ENCODE peak calls at places on chromosomes 6 and 20, in four cellular contexts. R is brain microvascular endothelial cell, K is astrocyte, G is BE2C. M is an unnamed sample.

GRCh38 chr6:14252271-14252850 is 134.8 kb downstream of the CD83 start:
- DNase-seq in K (no peak), G (no peak), R (no peak), M (no peak)

GRCh38 chr6:104771258-104771832 is 88.4 kb downstream of the HACE1 start:
- DNase-seq in K (peak), G (no peak), R (no peak), M (no peak)

GRCh38 chr20:9945406-9945805 is 89.4 kb upstream of the ANKEF1 start:
- DNase-seq in R (peak), G (no peak), K (peak), M (peak)

GRCh38 chr6:150697515-150697914 is 97.8 kb downstream of the PLEKHG1 start:
- DNase-seq in R (no peak), K (no peak), G (no peak), M (peak)

GRCh38 chr6:123074616-123075015 is 78.6 kb downstream of the CLVS2 start:
- DNase-seq in K (no peak), G (no peak), R (no peak), M (no peak)

GRCh38 chr6:71419954-71420692 is 131.5 kb downstream of the OGFRL1 start:
- DNase-seq in K (no peak), G (peak), R (no peak), M (peak)

GRCh38 chr6:147759088-147759487 is 250.6 kb downstream of the SAMD5 start:
- DNase-seq in K (no peak), R (no peak), G (no peak), M (peak)

GRCh38 chr20:22566876-22567658 is 17.3 kb downstream of the FOXA2 start:
- DNase-seq in R (no peak), G (no peak), K (no peak), M (no peak)

GRCh38 chr20:35669221-35669620 is 4.5 kb upstream of the CPNE1 start:
- DNase-seq in K (no peak), G (no peak), R (no peak), M (no peak)

GRCh38 chr20:63943007-63943807 is 13.0 kb downstream of the UCKL1 start:
- DNase-seq in G (no peak), R (no peak), K (no peak), M (no peak)

GRCh38 chr6:109453594-109454482 is 1.7 kb downstream of the MICAL1 start:
- DNase-seq in K (no peak), R (no peak), G (peak), M (peak)

GRCh38 chr6:49462071-49462470 is 982 bp downstream of the MMUT start:
- DNase-seq in G (no peak), K (peak), R (no peak), M (no peak)

GRCh38 chr6:42898891-42899361 is 16.9 kb upstream of the PTCRA start:
- DNase-seq in R (peak), G (peak), K (peak), M (peak)

GRCh38 chr6:32692019-32692418 is 25.6 kb upstream of the HLA-DQB1 start:
- DNase-seq in K (no peak), R (no peak), G (peak), M (no peak)

GRCh38 chr6:150068173-150068785 is 642 bp downstream of the ULBP3 start:
- DNase-seq in R (no peak), K (no peak), G (no peak), M (no peak)

GRCh38 chr20:24634855-24635254 is 165.4 kb downstream of the SYNDIG1 start:
- DNase-seq in G (peak), K (peak), R (peak), M (peak)

GRCh38 chr6:2959909-2960719 is 11.3 kb downstream of the SERPINB6 start:
- DNase-seq in G (no peak), R (peak), K (peak), M (peak)

GRCh38 chr20:52552181-52552872 is 360.7 kb upstream of the ZFP64 start:
- DNase-seq in G (no peak), K (peak), R (no peak), M (peak)

GRCh38 chr6:44036196-44036595 is 91.1 kb downstream of the MRPL14 start:
- DNase-seq in G (no peak), K (no peak), R (no peak), M (peak)

GRCh38 chr6:36739947-36740817 is 42.6 kb downstream of the RAB44 start:
- DNase-seq in G (no peak), R (no peak), K (no peak), M (peak)

GRCh38 chr6:12113190-12113578 is 101.1 kb downstream of the HIVEP1 start:
- DNase-seq in R (peak), G (no peak), K (peak), M (peak)

GRCh38 chr6:30154709-30155521 is 6.1 kb downstream of the TRIM10 start:
- DNase-seq in K (peak), G (no peak), R (peak), M (peak)

GRCh38 chr6:106710580-106710979 is 81.2 kb downstream of the QRSL1 start:
- DNase-seq in R (no peak), K (no peak), G (no peak), M (no peak)

GRCh38 chr6:109705258-109705657 is 14.2 kb downstream of the FIG4 start:
- DNase-seq in K (peak), R (peak), G (peak), M (peak)

GRCh38 chr6:14058735-14059134 is 58.8 kb upstream of the CD83 start:
- DNase-seq in R (no peak), G (no peak), K (no peak), M (peak)

GRCh38 chr6:41504526-41505021 is 41.6 kb upstream of the FOXP4 start:
- DNase-seq in K (peak), R (peak), G (no peak), M (peak)

GRCh38 chr6:41502607-41503434 is 43.4 kb upstream of the FOXP4 start:
- DNase-seq in R (no peak), K (peak), G (no peak), M (no peak)

GRCh38 chr6:41503841-41504525 is 42.2 kb upstream of the FOXP4 start:
- DNase-seq in K (peak), R (peak), G (no peak), M (peak)

GRCh38 chr6:41503435-41503768 is 42.8 kb upstream of the FOXP4 start:
- DNase-seq in K (no peak), G (no peak), R (no peak), M (no peak)

GRCh38 chr6:41505084-41506049 is 40.8 kb upstream of the FOXP4 start:
- DNase-seq in R (peak), G (peak), K (peak), M (peak)
- H3K4me3 ChIP-seq in R (peak), G (peak), K (no peak), M (peak)

GRCh38 chr6:72617721-72618120 is 4.1 kb upstream of the KCNQ5 start:
- DNase-seq in G (no peak), K (no peak), R (no peak), M (no peak)

GRCh38 chr6:72621243-72622093 is at the start of gene KCNQ5:
- DNase-seq in R (no peak), G (peak), K (no peak), M (peak)

GRCh38 chr6:72620866-72621242 is 1.0 kb upstream of the KCNQ5 start:
- DNase-seq in G (no peak), R (no peak), K (no peak), M (no peak)

GRCh38 chr6:72619883-72620696 is 1.8 kb upstream of the KCNQ5 start:
- DNase-seq in R (peak), G (peak), K (peak), M (peak)

GRCh38 chr6:72616406-72617015 is 5.4 kb upstream of the KCNQ5 start:
- DNase-seq in K (no peak), G (no peak), R (no peak), M (peak)
- TF ChIP-seq CTCF in K (peak), G (peak), R (peak), M (peak)

GRCh38 chr6:124854338-124854922 is 107.8 kb upstream of the RNF217 start:
- DNase-seq in G (no peak), R (no peak), K (no peak), M (no peak)

GRCh38 chr6:124859366-124859765 is 102.9 kb upstream of the RNF217 start:
- DNase-seq in K (no peak), R (no peak), G (no peak), M (no peak)

GRCh38 chr6:124857746-124858145 is 104.5 kb upstream of the RNF217 start:
- DNase-seq in R (no peak), G (no peak), K (no peak), M (no peak)

DNA sequence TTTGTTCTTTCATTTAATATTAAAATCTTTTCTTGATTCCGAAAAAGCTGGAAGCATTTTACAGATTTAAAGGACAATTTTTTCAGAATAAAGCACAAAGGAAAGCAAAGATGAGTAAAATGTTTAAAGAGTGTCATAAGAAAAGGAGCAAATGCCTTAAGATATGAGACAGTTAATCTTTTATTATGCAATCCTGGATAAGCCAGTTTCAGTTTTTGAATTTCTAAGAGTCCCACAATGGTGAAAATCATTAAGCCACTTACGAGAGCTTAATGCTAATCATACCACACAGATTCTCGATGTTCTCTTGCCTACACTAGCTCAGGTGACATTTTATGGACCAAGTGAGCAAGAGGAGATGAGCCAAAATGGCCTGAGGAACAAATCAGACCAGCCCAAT is 103.7 kb upstream of the RNF217 start:
- DNase-seq in R (no peak), K (no peak), G (no peak), M (no peak)
- H3K4me3 ChIP-seq in R (no peak), K (no peak), G (no peak), M (no peak)

GRCh38 chr6:25880601-25881000 is 6.6 kb upstream of the SLC17A3 start:
- DNase-seq in K (no peak), G (no peak), R (no peak), M (no peak)

GRCh38 chr6:25886066-25886465 is 12.0 kb upstream of the SLC17A3 start:
- DNase-seq in G (no peak), K (no peak), R (no peak), M (no peak)

GRCh38 chr6:25882066-25882496 is 8.0 kb upstream of the SLC17A3 start:
- DNase-seq in R (no peak), G (peak), K (no peak), M (no peak)

GRCh38 chr6:25883536-25883935 is 9.5 kb upstream of the SLC17A3 start:
- DNase-seq in G (no peak), K (no peak), R (no peak), M (peak)

DNA sequence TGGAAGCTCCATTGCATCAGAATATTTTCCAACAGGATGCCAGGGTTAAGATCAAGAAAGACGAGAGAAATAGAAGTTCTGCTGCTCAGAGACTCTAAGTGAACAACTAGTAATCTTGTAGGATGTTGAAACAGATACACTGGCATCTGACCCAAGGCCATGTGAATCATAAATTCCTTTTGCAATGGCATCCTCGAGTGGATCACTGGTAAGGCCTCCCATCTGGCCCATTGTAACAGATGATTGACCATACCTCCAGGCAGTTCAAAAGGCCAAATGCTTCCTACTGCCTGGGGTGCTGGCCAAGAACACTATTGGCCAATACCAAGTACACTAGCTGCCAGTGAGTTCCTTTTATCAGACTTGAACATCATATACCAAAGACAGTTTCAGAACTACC is 9.9 kb upstream of the SLC17A3 start:
- DNase-seq in G (no peak), K (peak), R (no peak), M (peak)
- TF ChIP-seq CTCF in G (no peak), K (no peak), R (no peak), M (no peak)

GRCh38 chr6:90701146-90701781 is 114.4 kb upstream of the MAP3K7 start:
- DNase-seq in K (no peak), R (no peak), G (no peak), M (no peak)
- H3K4me3 ChIP-seq in K (no peak), R (no peak), G (no peak), M (no peak)